ENCODE peak calls at places on chromosomes 12 and 14, in five cellular contexts. L is GM19239; H is cardiac fibroblast; T is KG1; D is activated CD4-positive, CD25-positive, alpha-beta regulatory T cell treated with anti-CD3 and anti-CD28 coated beads, Interleukin-2, amount 50 U/mL, for 72 hours. F is an unnamed sample.

GRCh38 chr12:22250762-22251161 is 83.7 kb downstream of the ST8SIA1 start:
- DNase-seq in L (no peak), H (no peak), T (no peak), D (no peak), F (no peak)

GRCh38 chr14:74275265-74275841 is 27.4 kb downstream of the ABCD4 start:
- DNase-seq in L (no peak), H (peak), T (no peak), D (no peak), F (peak)

GRCh38 chr12:112214064-112214463 is 88.7 kb downstream of the TRAFD1 start:
- DNase-seq in L (no peak), H (no peak), T (no peak), D (no peak), F (no peak)

GRCh38 chr14:51517116-51517515 is 134.6 kb upstream of the FRMD6 start:
- DNase-seq in L (no peak), H (no peak), T (no peak), D (no peak), F (no peak)

GRCh38 chr12:49347307-49348237 is 884 bp downstream of the DNAJC22 start:
- DNase-seq in L (no peak), H (peak), T (peak), D (peak), F (peak)

GRCh38 chr14:63563370-63564026 is 20.3 kb upstream of the PPP2R5E start:
- DNase-seq in L (no peak), H (peak), T (no peak), D (no peak), F (no peak)

GRCh38 chr12:100234166-100234565 is 32.7 kb downstream of the DEPDC4 start:
- DNase-seq in L (no peak), H (peak), T (no peak), D (no peak), F (peak)

GRCh38 chr14:72781476-72782181 is 112.3 kb downstream of the DPF3 start:
- DNase-seq in L (no peak), H (peak), T (no peak), D (no peak), F (peak)

GRCh38 chr12:39329015-39329414 is 113.9 kb downstream of the KIF21A start:
- DNase-seq in L (no peak), H (peak), T (no peak), D (no peak), F (peak)

GRCh38 chr12:14873440-14874185 is 12.0 kb downstream of the MGP start:
- DNase-seq in L (no peak), H (peak), T (no peak), D (no peak), F (no peak)

GRCh38 chr14:58109761-58110160 is 42.3 kb downstream of the ARMH4 start:
- DNase-seq in L (no peak), H (no peak), T (no peak), D (no peak), F (no peak)

GRCh38 chr12:45458854-45459807 is 243.2 kb downstream of the ANO6 start:
- DNase-seq in L (no peak), H (peak), T (no peak), D (no peak), F (peak)

GRCh38 chr12:71665109-71665476 is 992 bp downstream of the THAP2 start:
- DNase-seq in L (no peak), H (no peak), T (no peak), D (no peak), F (no peak)